ENCODE peak calls at places on chromosome 14, in four cellular contexts. One of them, this sample, is unnamed.
A peak's percentile ranks its signal among the peaks of the same experiment; 100 is the strongest.

GRCh38 chr14:75494898-75495297 is 27.4 kb upstream of the BATF start:
- DNase-seq in stimulated activated CD4-positive, alpha-beta T cell treated with anti-CD3 and anti-CD28 coated beads, Interleukin-12 subunit alpha, Interleukin-12 subunit beta, amount 100 ng/mL, for 48 hours: no peak
- DNase-seq in NCI-H345: no peak
- DNase-seq in anterior cingulate cortex: no peak
- DNase-seq in this sample: no peak

GRCh38 chr14:36604757-36605505 is 22.5 kb upstream of the NKX2-8 start:
- DNase-seq in stimulated activated CD4-positive, alpha-beta T cell treated with anti-CD3 and anti-CD28 coated beads, Interleukin-12 subunit alpha, Interleukin-12 subunit beta, amount 100 ng/mL, for 48 hours: peak; percentile 45
- DNase-seq in anterior cingulate cortex: no peak
- DNase-seq in NCI-H345: peak; percentile 86
- DNase-seq in this sample: peak; percentile 56

GRCh38 chr14:75589896-75590295 is 11.5 kb downstream of the FLVCR2 start:
- DNase-seq in stimulated activated CD4-positive, alpha-beta T cell treated with anti-CD3 and anti-CD28 coated beads, Interleukin-12 subunit alpha, Interleukin-12 subunit beta, amount 100 ng/mL, for 48 hours: no peak
- DNase-seq in NCI-H345: no peak
- DNase-seq in anterior cingulate cortex: no peak
- DNase-seq in this sample: no peak

GRCh38 chr14:89678715-89679220 is 261.7 kb upstream of the FOXN3 start:
- DNase-seq in stimulated activated CD4-positive, alpha-beta T cell treated with anti-CD3 and anti-CD28 coated beads, Interleukin-12 subunit alpha, Interleukin-12 subunit beta, amount 100 ng/mL, for 48 hours: no peak
- DNase-seq in NCI-H345: no peak
- DNase-seq in anterior cingulate cortex: no peak
- DNase-seq in this sample: no peak

GRCh38 chr14:74979029-74979428 is 23.6 kb upstream of the PGF start:
- DNase-seq in NCI-H345: no peak
- DNase-seq in anterior cingulate cortex: no peak
- DNase-seq in stimulated activated CD4-positive, alpha-beta T cell treated with anti-CD3 and anti-CD28 coated beads, Interleukin-12 subunit alpha, Interleukin-12 subunit beta, amount 100 ng/mL, for 48 hours: no peak
- DNase-seq in this sample: no peak

GRCh38 chr14:72682188-72682587 is 211.7 kb downstream of the DPF3 start:
- DNase-seq in stimulated activated CD4-positive, alpha-beta T cell treated with anti-CD3 and anti-CD28 coated beads, Interleukin-12 subunit alpha, Interleukin-12 subunit beta, amount 100 ng/mL, for 48 hours: no peak
- DNase-seq in anterior cingulate cortex: no peak
- DNase-seq in NCI-H345: no peak
- DNase-seq in this sample: no peak

GRCh38 chr14:22646570-22647254 is 2.6 kb upstream of the OR6J1 start:
- DNase-seq in anterior cingulate cortex: no peak
- DNase-seq in NCI-H345: no peak
- DNase-seq in stimulated activated CD4-positive, alpha-beta T cell treated with anti-CD3 and anti-CD28 coated beads, Interleukin-12 subunit alpha, Interleukin-12 subunit beta, amount 100 ng/mL, for 48 hours: no peak
- DNase-seq in this sample: peak; percentile 63

GRCh38 chr14:76576047-76576741 is 185.1 kb upstream of the VASH1 start:
- DNase-seq in NCI-H345: peak; percentile 40
- DNase-seq in stimulated activated CD4-positive, alpha-beta T cell treated with anti-CD3 and anti-CD28 coated beads, Interleukin-12 subunit alpha, Interleukin-12 subunit beta, amount 100 ng/mL, for 48 hours: no peak
- DNase-seq in anterior cingulate cortex: no peak
- DNase-seq in this sample: no peak

GRCh38 chr14:105165761-105166485 is 2.7 kb downstream of the JAG2 start:
- DNase-seq in stimulated activated CD4-positive, alpha-beta T cell treated with anti-CD3 and anti-CD28 coated beads, Interleukin-12 subunit alpha, Interleukin-12 subunit beta, amount 100 ng/mL, for 48 hours: no peak
- DNase-seq in NCI-H345: no peak
- DNase-seq in anterior cingulate cortex: no peak
- DNase-seq in this sample: no peak

GRCh38 chr14:94748667-94749347 is 21.1 kb downstream of the GSC start:
- DNase-seq in stimulated activated CD4-positive, alpha-beta T cell treated with anti-CD3 and anti-CD28 coated beads, Interleukin-12 subunit alpha, Interleukin-12 subunit beta, amount 100 ng/mL, for 48 hours: no peak
- DNase-seq in anterior cingulate cortex: no peak
- DNase-seq in NCI-H345: peak; percentile 42
- DNase-seq in this sample: peak; percentile 33

GRCh38 chr14:63893701-63894458 is 41.1 kb downstream of the SYNE2 start:
- DNase-seq in NCI-H345: no peak
- DNase-seq in stimulated activated CD4-positive, alpha-beta T cell treated with anti-CD3 and anti-CD28 coated beads, Interleukin-12 subunit alpha, Interleukin-12 subunit beta, amount 100 ng/mL, for 48 hours: no peak
- DNase-seq in anterior cingulate cortex: no peak
- DNase-seq in this sample: no peak

GRCh38 chr14:95394981-95395737 is 75.5 kb upstream of the CLMN start:
- DNase-seq in anterior cingulate cortex: no peak
- DNase-seq in NCI-H345: no peak
- DNase-seq in stimulated activated CD4-positive, alpha-beta T cell treated with anti-CD3 and anti-CD28 coated beads, Interleukin-12 subunit alpha, Interleukin-12 subunit beta, amount 100 ng/mL, for 48 hours: no peak
- DNase-seq in this sample: no peak

GRCh38 chr14:105861985-105862465 is 335.6 kb downstream of the TMEM121 start:
- DNase-seq in stimulated activated CD4-positive, alpha-beta T cell treated with anti-CD3 and anti-CD28 coated beads, Interleukin-12 subunit alpha, Interleukin-12 subunit beta, amount 100 ng/mL, for 48 hours: no peak
- DNase-seq in anterior cingulate cortex: no peak
- DNase-seq in NCI-H345: no peak
- DNase-seq in this sample: no peak

GRCh38 chr14:100682749-100683148 is 43.9 kb upstream of the DLK1 start:
- DNase-seq in stimulated activated CD4-positive, alpha-beta T cell treated with anti-CD3 and anti-CD28 coated beads, Interleukin-12 subunit alpha, Interleukin-12 subunit beta, amount 100 ng/mL, for 48 hours: no peak
- DNase-seq in NCI-H345: no peak
- DNase-seq in anterior cingulate cortex: no peak
- DNase-seq in this sample: no peak

GRCh38 chr14:100604126-100604501 is 16.9 kb upstream of the BEGAIN start:
- DNase-seq in NCI-H345: no peak
- DNase-seq in stimulated activated CD4-positive, alpha-beta T cell treated with anti-CD3 and anti-CD28 coated beads, Interleukin-12 subunit alpha, Interleukin-12 subunit beta, amount 100 ng/mL, for 48 hours: no peak
- DNase-seq in anterior cingulate cortex: no peak
- DNase-seq in this sample: no peak

GRCh38 chr14:23608454-23608853 is 27.7 kb upstream of the DHRS2 start:
- DNase-seq in NCI-H345: no peak
- DNase-seq in stimulated activated CD4-positive, alpha-beta T cell treated with anti-CD3 and anti-CD28 coated beads, Interleukin-12 subunit alpha, Interleukin-12 subunit beta, amount 100 ng/mL, for 48 hours: no peak
- DNase-seq in anterior cingulate cortex: no peak
- DNase-seq in this sample: no peak

GRCh38 chr14:64715628-64716412 is 11.6 kb downstream of the PLEKHG3 start:
- DNase-seq in stimulated activated CD4-positive, alpha-beta T cell treated with anti-CD3 and anti-CD28 coated beads, Interleukin-12 subunit alpha, Interleukin-12 subunit beta, amount 100 ng/mL, for 48 hours: no peak
- DNase-seq in anterior cingulate cortex: no peak
- DNase-seq in NCI-H345: no peak
- DNase-seq in this sample: no peak

GRCh38 chr14:71116206-71117122 is 209.2 kb downstream of the PCNX1 start:
- DNase-seq in anterior cingulate cortex: no peak
- DNase-seq in stimulated activated CD4-positive, alpha-beta T cell treated with anti-CD3 and anti-CD28 coated beads, Interleukin-12 subunit alpha, Interleukin-12 subunit beta, amount 100 ng/mL, for 48 hours: no peak
- DNase-seq in NCI-H345: no peak
- DNase-seq in this sample: no peak

GRCh38 chr14:71918955-71919354 is 13.3 kb upstream of the RGS6 start:
- DNase-seq in stimulated activated CD4-positive, alpha-beta T cell treated with anti-CD3 and anti-CD28 coated beads, Interleukin-12 subunit alpha, Interleukin-12 subunit beta, amount 100 ng/mL, for 48 hours: no peak
- DNase-seq in anterior cingulate cortex: no peak
- DNase-seq in NCI-H345: peak; percentile 46
- DNase-seq in this sample: no peak

GRCh38 chr14:91221270-91221669 is 23.2 kb downstream of the GPR68 start:
- DNase-seq in anterior cingulate cortex: no peak
- DNase-seq in NCI-H345: no peak
- DNase-seq in stimulated activated CD4-positive, alpha-beta T cell treated with anti-CD3 and anti-CD28 coated beads, Interleukin-12 subunit alpha, Interleukin-12 subunit beta, amount 100 ng/mL, for 48 hours: no peak
- DNase-seq in this sample: no peak

GRCh38 chr14:75359098-75359497 is 68.7 kb upstream of the JDP2 start:
- DNase-seq in anterior cingulate cortex: no peak
- DNase-seq in NCI-H345: no peak
- DNase-seq in stimulated activated CD4-positive, alpha-beta T cell treated with anti-CD3 and anti-CD28 coated beads, Interleukin-12 subunit alpha, Interleukin-12 subunit beta, amount 100 ng/mL, for 48 hours: no peak
- DNase-seq in this sample: no peak

GRCh38 chr14:65103150-65103760 is 938 bp upstream of the MAX start:
- DNase-seq in anterior cingulate cortex: no peak
- DNase-seq in NCI-H345: peak; percentile 68
- DNase-seq in stimulated activated CD4-positive, alpha-beta T cell treated with anti-CD3 and anti-CD28 coated beads, Interleukin-12 subunit alpha, Interleukin-12 subunit beta, amount 100 ng/mL, for 48 hours: no peak
- DNase-seq in this sample: peak; percentile 37

GRCh38 chr14:104685216-104685997 is 4.0 kb upstream of the INF2 start:
- DNase-seq in stimulated activated CD4-positive, alpha-beta T cell treated with anti-CD3 and anti-CD28 coated beads, Interleukin-12 subunit alpha, Interleukin-12 subunit beta, amount 100 ng/mL, for 48 hours: no peak
- DNase-seq in NCI-H345: no peak
- DNase-seq in anterior cingulate cortex: no peak
- DNase-seq in this sample: no peak

GRCh38 chr14:74528406-74528805 is 34.8 kb downstream of the ISCA2 start:
- DNase-seq in NCI-H345: no peak
- DNase-seq in anterior cingulate cortex: no peak
- DNase-seq in stimulated activated CD4-positive, alpha-beta T cell treated with anti-CD3 and anti-CD28 coated beads, Interleukin-12 subunit alpha, Interleukin-12 subunit beta, amount 100 ng/mL, for 48 hours: no peak
- DNase-seq in this sample: no peak

GRCh38 chr14:84864582-84865271 is 665.2 kb upstream of the FLRT2 start:
- DNase-seq in stimulated activated CD4-positive, alpha-beta T cell treated with anti-CD3 and anti-CD28 coated beads, Interleukin-12 subunit alpha, Interleukin-12 subunit beta, amount 100 ng/mL, for 48 hours: no peak
- DNase-seq in anterior cingulate cortex: no peak
- DNase-seq in NCI-H345: no peak
- DNase-seq in this sample: no peak

GRCh38 chr14:100359881-100360280 is 36.7 kb downstream of the SLC25A47 start:
- DNase-seq in stimulated activated CD4-positive, alpha-beta T cell treated with anti-CD3 and anti-CD28 coated beads, Interleukin-12 subunit alpha, Interleukin-12 subunit beta, amount 100 ng/mL, for 48 hours: no peak
- DNase-seq in NCI-H345: no peak
- DNase-seq in anterior cingulate cortex: no peak
- DNase-seq in this sample: no peak

GRCh38 chr14:89851031-89851430 is 103.5 kb downstream of the EFCAB11 start:
- DNase-seq in stimulated activated CD4-positive, alpha-beta T cell treated with anti-CD3 and anti-CD28 coated beads, Interleukin-12 subunit alpha, Interleukin-12 subunit beta, amount 100 ng/mL, for 48 hours: no peak
- DNase-seq in anterior cingulate cortex: no peak
- DNase-seq in NCI-H345: peak; percentile 88
- DNase-seq in this sample: no peak

GRCh38 chr14:94469261-94469660 is 6.7 kb downstream of the SERPINA9 start:
- DNase-seq in stimulated activated CD4-positive, alpha-beta T cell treated with anti-CD3 and anti-CD28 coated beads, Interleukin-12 subunit alpha, Interleukin-12 subunit beta, amount 100 ng/mL, for 48 hours: no peak
- DNase-seq in anterior cingulate cortex: no peak
- DNase-seq in NCI-H345: no peak
- DNase-seq in this sample: no peak

GRCh38 chr14:91264151-91265150 is 19.9 kb upstream of the GPR68 start:
- DNase-seq in NCI-H345: no peak
- DNase-seq in anterior cingulate cortex: no peak
- DNase-seq in stimulated activated CD4-positive, alpha-beta T cell treated with anti-CD3 and anti-CD28 coated beads, Interleukin-12 subunit alpha, Interleukin-12 subunit beta, amount 100 ng/mL, for 48 hours: no peak
- DNase-seq in this sample: no peak

This sample was measured in HL-60.